ENCODE peak calls at places on chromosomes 1 and 21, in six cellular contexts. Y is AG09309, X is HFF-Myc, V is AG04450, P is brain microvascular endothelial cell, S is fibroblast of lung. B is an unnamed sample.
A peak's percentile ranks its signal among the peaks of the same experiment; 100 is the strongest.

GRCh38 chr1:29884740-29885139 is 648.4 kb downstream of the PTPRU start:
- DNase-seq in X (no peak), Y (no peak), S (no peak), P (no peak), V (no peak), B (no peak)

GRCh38 chr1:53349968-53350852 is 22.3 kb upstream of the LRP8 start:
- DNase-seq in Y (no peak), X (no peak), S (no peak), P (no peak), V (no peak), B (no peak)

GRCh38 chr1:71135571-71135970 is 54.7 kb upstream of the ZRANB2 start:
- DNase-seq in P (no peak), Y (no peak), V (no peak), X (no peak), S (peak; percentile 44), B (no peak)

GRCh38 chr1:171611306-171611705 is 10.7 kb upstream of the MYOCOS start:
- DNase-seq in V (no peak), P (no peak), X (no peak), S (peak; percentile 61), Y (peak; percentile 20), B (no peak)

GRCh38 chr1:182667848-182668505 is 16.4 kb downstream of the RGS8 start:
- DNase-seq in P (no peak), Y (no peak), V (no peak), X (no peak), S (no peak), B (no peak)

GRCh38 chr1:88646852-88647645 is 37.0 kb upstream of the PKN2 start:
- DNase-seq in S (no peak), X (no peak), Y (no peak), V (no peak), P (no peak), B (no peak)

GRCh38 chr1:119467219-119467618 is 39.8 kb upstream of the HSD3B1 start:
- DNase-seq in X (no peak), S (no peak), P (no peak), Y (no peak), V (no peak), B (no peak)

GRCh38 chr1:34549199-34549598 is 205.6 kb upstream of the GJB5 start:
- DNase-seq in S (no peak), V (no peak), P (no peak), X (no peak), Y (no peak), B (no peak)

GRCh38 chr1:169931795-169932195 is 38.1 kb upstream of the SCYL3 start:
- DNase-seq in Y (no peak), S (peak; percentile 48), V (no peak), P (no peak), X (no peak), B (no peak)

GRCh38 chr1:220926146-220926545 is 46.9 kb downstream of the HLX start:
- DNase-seq in P (no peak), X (peak; percentile 10), Y (peak; percentile 78), V (no peak), S (no peak), B (no peak)

GRCh38 chr1:30277415-30277814 is 446.0 kb downstream of the MATN1 start:
- DNase-seq in Y (no peak), V (no peak), X (no peak), P (no peak), S (no peak), B (no peak)

GRCh38 chr1:6414443-6414844 is 5.3 kb downstream of the HES2 start:
- DNase-seq in S (peak; percentile 58), Y (no peak), X (peak; percentile 55), P (no peak), V (peak; percentile 13), B (no peak)

GRCh38 chr1:204294371-204294770 is 65.4 kb downstream of the PLEKHA6 start:
- DNase-seq in S (peak; percentile 90), X (peak; percentile 92), Y (peak; percentile 80), V (peak; percentile 84), P (peak; percentile 26), B (peak; percentile 70)

GRCh38 chr1:68285046-68285445 is 52.7 kb upstream of the WLS start:
- DNase-seq in Y (no peak), X (no peak), P (no peak), S (no peak), V (no peak), B (no peak)

GRCh38 chr1:94240822-94241221 is 3.4 kb upstream of the ARHGAP29 start:
- DNase-seq in V (no peak), S (no peak), Y (no peak), P (no peak), X (no peak), B (no peak)

GRCh38 chr1:167328306-167328705 is 107.6 kb downstream of the POU2F1 start:
- DNase-seq in X (no peak), V (no peak), P (no peak), Y (no peak), S (no peak), B (no peak)

GRCh38 chr21:37424987-37425386 is 58.4 kb downstream of the DYRK1A start:
- DNase-seq in X (no peak), S (no peak), V (no peak), P (no peak), Y (no peak), B (no peak)

GRCh38 chr1:16145030-16145987 is 10.6 kb downstream of the EPHA2 start:
- DNase-seq in Y (no peak), S (peak; percentile 94), P (peak; percentile 93), V (peak; percentile 66), X (peak; percentile 74), B (peak; percentile 69)

GRCh38 chr1:208085655-208086054 is 158.5 kb downstream of the PLXNA2 start:
- DNase-seq in X (no peak), Y (no peak), V (no peak), S (no peak), P (no peak), B (no peak)

GRCh38 chr1:72241397-72241796 is 40.9 kb downstream of the NEGR1 start:
- DNase-seq in X (no peak), Y (no peak), S (no peak), V (no peak), P (no peak), B (no peak)

DNA sequence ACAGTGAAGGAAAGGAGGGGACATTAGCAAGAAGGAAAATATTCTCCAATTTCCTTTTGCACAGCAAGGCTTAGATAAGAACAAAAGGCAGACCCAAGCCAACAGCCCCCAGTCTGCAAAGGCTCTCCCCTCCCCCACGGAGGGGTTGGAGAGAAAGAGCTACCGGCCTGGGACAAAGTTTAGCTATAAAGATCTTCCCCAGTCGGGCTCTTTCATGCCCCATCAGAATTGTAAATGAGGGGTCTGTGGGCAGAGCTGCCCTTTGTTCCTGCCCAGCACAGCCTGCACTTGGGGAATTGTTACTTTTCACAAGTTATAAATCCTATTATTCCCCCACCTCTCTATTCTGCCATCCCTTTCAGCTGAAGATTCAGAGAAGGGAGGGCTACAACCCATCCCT is 3.6 kb downstream of the MYCL start:
- DNase-seq in S (no peak), X (no peak), Y (no peak), P (no peak), V (no peak), B (no peak)
- H3K4me3 ChIP-seq in S (no peak overlapping the region), X (no peak overlapping the region), Y (no peak overlapping the region), P (no peak overlapping the region), V (no peak overlapping the region), B (no peak overlapping the region)

GRCh38 chr21:38662224-38662568 is 143.5 kb upstream of the ETS2 start:
- DNase-seq in Y (no peak), S (no peak), V (no peak), X (no peak), P (no peak), B (no peak)

GRCh38 chr21:38659936-38660332 is 145.8 kb upstream of the ETS2 start:
- DNase-seq in Y (no peak), S (no peak), X (no peak), P (no peak), V (no peak), B (no peak)

GRCh38 chr21:38663282-38663681 is 142.4 kb upstream of the ETS2 start:
- DNase-seq in V (no peak), Y (no peak), S (no peak), P (no peak), X (no peak), B (no peak)

GRCh38 chr21:38660333-38661295 is 145.1 kb upstream of the ETS2 start:
- DNase-seq in X (no peak), Y (no peak), S (peak; percentile 11), V (no peak), P (no peak), B (no peak)

GRCh38 chr21:38661296-38662223 is 144.2 kb upstream of the ETS2 start:
- DNase-seq in X (no peak), P (peak; percentile 18), S (peak; percentile 74), V (peak; percentile 26), Y (no peak), B (peak; percentile 37)
- H3K4me3 ChIP-seq in X (peak overlapping the region; percentile 25), P (peak overlapping the region; percentile 45), S (no peak overlapping the region), V (peak overlapping the region; percentile 29), Y (peak overlapping the region; percentile 25), B (peak overlapping the region; percentile 47)

DNA sequence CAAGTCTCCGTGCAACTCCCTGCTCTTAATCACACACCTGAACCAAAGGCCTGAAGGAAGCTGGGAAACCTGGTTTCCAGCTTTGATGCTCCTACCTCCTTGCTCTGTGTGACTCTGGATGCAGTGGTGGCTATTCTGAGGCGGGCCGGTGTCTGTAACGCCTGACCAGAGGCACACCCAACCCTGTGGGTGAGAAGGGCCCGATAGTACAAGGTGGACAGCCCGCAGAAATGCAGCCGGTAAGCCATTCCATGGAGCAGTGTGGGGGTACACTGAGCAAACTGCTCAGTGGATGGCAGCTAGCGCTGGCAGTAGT is 36.1 kb downstream of the AHDC1 start:
- DNase-seq in Y (no peak), S (no peak), V (no peak), X (no peak), P (no peak), B (no peak)
- H3K4me3 ChIP-seq in Y (no peak overlapping the region), S (no peak overlapping the region), V (no peak overlapping the region), X (peak overlapping the region; percentile 14), P (no peak overlapping the region), B (no peak overlapping the region)

GRCh38 chr1:180631197-180631765 is 541 bp upstream of the XPR1 start:
- DNase-seq in X (no peak), V (no peak), S (no peak), Y (no peak), P (no peak), B (no peak)

GRCh38 chr1:180633092-180634045 is 1.5 kb downstream of the XPR1 start:
- DNase-seq in S (peak; percentile 53), X (no peak), V (no peak), Y (no peak), P (no peak), B (no peak)

GRCh38 chr1:180630408-180631196 is 1.2 kb upstream of the XPR1 start:
- DNase-seq in Y (no peak), S (no peak), V (no peak), X (no peak), P (no peak), B (no peak)

GRCh38 chr1:180632326-180633088 is 685 bp downstream of the XPR1 start:
- DNase-seq in P (no peak), V (no peak), Y (no peak), S (no peak), X (no peak), B (no peak)

DNA sequence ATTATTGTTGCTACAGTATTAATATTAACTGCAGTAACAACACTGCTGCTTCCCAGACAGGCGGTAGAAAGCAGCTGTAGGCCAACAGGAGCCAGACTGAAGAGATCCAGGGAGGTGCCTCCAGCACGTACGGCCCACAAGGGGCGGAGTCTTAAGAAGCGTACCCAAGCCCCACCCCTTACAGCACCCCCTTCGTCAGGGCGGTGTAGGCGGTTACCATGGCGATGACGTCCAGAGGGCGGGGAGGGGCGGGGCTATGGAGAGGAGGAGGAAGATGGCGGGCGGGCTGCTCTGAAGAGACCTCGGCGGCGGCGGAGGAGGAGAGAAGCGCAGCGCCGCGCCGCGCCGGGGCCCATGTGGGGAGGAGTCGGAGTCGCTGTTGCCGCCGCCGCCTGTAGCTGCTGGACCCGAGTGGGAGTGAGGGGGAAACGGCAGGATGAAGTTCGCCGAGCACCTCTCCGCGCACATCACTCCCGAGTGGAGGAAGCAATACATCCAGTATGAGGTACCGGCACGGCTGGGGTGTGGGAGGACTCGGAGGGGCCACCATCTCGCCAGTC is at the start of gene XPR1:
- DNase-seq in P (peak; percentile 99), V (peak; percentile 98), Y (peak; percentile 96), S (peak; percentile 98), X (peak; percentile 95), B (peak; percentile 98)
- H3K4me3 ChIP-seq in P (peak within 1 kb of the TSS; percentile 96), V (peak within 1 kb of the TSS; percentile 95), Y (peak within 1 kb of the TSS; percentile 97), S (peak within 1 kb of the TSS; percentile 97), X (peak within 1 kb of the TSS; percentile 80), B (peak within 1 kb of the TSS; percentile 86)

B was measured in astrocyte of the cerebellum.